ENCODE peak calls at places on chromosomes 4 and X, in seven cellular contexts. C is A172, H is T-cell, R is caudate nucleus, P is cardiac muscle cell, E is NCI-H82, J is Calu3. S is an unnamed sample.

GRCh38 chr4:41757521-41758156 is 9.1 kb upstream of the PHOX2B start:
- DNase-seq in C (peak), H (no peak), R (no peak), P (peak), E (no peak), J (peak), S (no peak)

GRCh38 chrX:131063613-131064012 is 5.5 kb downstream of the ARHGAP36 start:
- DNase-seq in C (no peak), H (no peak), R (no peak), P (no peak), E (peak), J (no peak), S (no peak)

GRCh38 chr4:120995611-120996010 is 73.1 kb upstream of the PRDM5 start:
- DNase-seq in C (no peak), H (no peak), R (no peak), P (no peak), E (no peak), J (no peak), S (no peak)

GRCh38 chr4:13984996-13985780 is 357.7 kb upstream of the BOD1L1 start:
- DNase-seq in C (peak), H (no peak), R (no peak), P (peak), E (no peak), J (no peak), S (no peak)

GRCh38 chrX:99077099-99077498 is 1333.0 kb downstream of the PCDH19 start:
- DNase-seq in C (no peak), H (no peak), R (no peak), P (no peak), E (peak), J (no peak), S (no peak)

GRCh38 chr4:110953191-110953590 is 330.3 kb upstream of the PITX2 start:
- DNase-seq in C (no peak), H (no peak), R (no peak), P (no peak), E (no peak), J (no peak), S (no peak)

GRCh38 chr4:53767503-53767902 is 176.2 kb upstream of the LNX1 start:
- DNase-seq in C (peak), H (no peak), R (no peak), P (peak), E (no peak), J (no peak), S (no peak)

GRCh38 chrX:34956915-34957314 is 14.3 kb downstream of the FAM47B start:
- DNase-seq in C (peak), H (no peak), R (no peak), P (peak), E (no peak), J (no peak), S (no peak)

GRCh38 chr4:37793562-37793961 is 32.9 kb upstream of the PGM2 start:
- DNase-seq in C (no peak), H (no peak), R (no peak), P (peak), E (no peak), J (peak), S (no peak)

GRCh38 chr4:38935391-38936073 is 67.9 kb downstream of the FAM114A1 start:
- DNase-seq in C (no peak), H (no peak), R (no peak), P (no peak), E (no peak), J (no peak), S (no peak)

GRCh38 chr4:41204400-41204978 is 9.9 kb downstream of the APBB2 start:
- DNase-seq in C (peak), H (no peak), R (no peak), P (peak), E (no peak), J (peak), S (no peak)

GRCh38 chr4:89708903-89709361 is 128.0 kb downstream of the SNCA start:
- DNase-seq in C (peak), H (no peak), R (no peak), P (peak), E (no peak), J (no peak), S (no peak)

GRCh38 chrX:11111947-11112346 is 815 bp downstream of the HCCS start:
- DNase-seq in C (no peak), H (no peak), R (no peak), P (no peak), E (no peak), J (no peak), S (no peak)

GRCh38 chrX:125137521-125137920 is 182.2 kb upstream of the TEX13C start:
- DNase-seq in C (no peak), H (no peak), R (no peak), P (no peak), E (no peak), J (no peak), S (no peak)

S was measured in esophagus squamous epithelium.